ENCODE peak calls at places on chromosomes 12 and 14, in six cellular contexts. M is GM12891; U is colonic mucosa; G is CD8-positive, alpha-beta memory T cell; J is mammary epithelial cell; K is stimulated activated CD4-positive, alpha-beta T cell treated with anti-CD3 and anti-CD28 coated beads, Interleukin-2, amount 100 ng/mL, for 24 hours. T is an unnamed sample.

GRCh38 chr12:117111386-117112267 is 12.4 kb upstream of the TESC start:
- DNase-seq in U (no peak), G (no peak), M (no peak), J (no peak), K (no peak), T (no peak)

GRCh38 chr12:75951399-75952228 is 80.0 kb downstream of the PHLDA1 start:
- DNase-seq in M (no peak), U (no peak), G (no peak), K (no peak), J (no peak), T (no peak)

GRCh38 chr14:73245401-73246325 is 8.4 kb downstream of the PAPLN start:
- DNase-seq in M (peak), G (peak), J (peak), K (peak), U (peak), T (no peak)

GRCh38 chr14:56412453-56413434 is 166.9 kb upstream of the TMEM260 start:
- DNase-seq in M (no peak), K (no peak), U (no peak), J (no peak), G (no peak), T (no peak)

GRCh38 chr14:60656755-60657608 is 7.7 kb upstream of the SIX1 start:
- DNase-seq in M (peak), J (peak), G (no peak), U (peak), K (no peak), T (no peak)

GRCh38 chr12:31558521-31558920 is 32.4 kb downstream of the DENND5B start:
- DNase-seq in J (peak), G (no peak), K (no peak), U (no peak), M (no peak), T (no peak)

GRCh38 chr14:29896354-29896768 is 31.3 kb downstream of the PRKD1 start:
- DNase-seq in J (no peak), M (no peak), G (no peak), K (no peak), U (no peak), T (no peak)

GRCh38 chr12:72077111-72077820 is 138.6 kb downstream of the TPH2 start:
- DNase-seq in M (no peak), K (no peak), G (no peak), U (no peak), J (peak), T (no peak)

GRCh38 chr12:84842406-84843013 is 70.1 kb downstream of the SLC6A15 start:
- DNase-seq in G (no peak), K (no peak), M (no peak), U (no peak), J (peak), T (no peak)

GRCh38 chr12:18935371-18935965 is 194.1 kb upstream of the PLEKHA5 start:
- DNase-seq in K (no peak), G (no peak), U (no peak), J (no peak), M (no peak), T (no peak)

GRCh38 chr12:63208956-63209355 is 58.0 kb upstream of the AVPR1A start:
- DNase-seq in K (no peak), M (no peak), G (no peak), J (no peak), U (no peak), T (no peak)

GRCh38 chr12:57268264-57268663 is 17.3 kb upstream of the STAC3 start:
- DNase-seq in G (no peak), K (no peak), J (peak), U (no peak), M (no peak), T (no peak)

GRCh38 chr14:35189422-35189821 is 67.1 kb downstream of the PRORP start:
- DNase-seq in U (no peak), G (no peak), J (no peak), M (no peak), K (no peak), T (no peak)

GRCh38 chr12:122641976-122642375 is 61.2 kb downstream of the HCAR2 start:
- DNase-seq in K (no peak), U (no peak), J (peak), G (no peak), M (no peak), T (no peak)

GRCh38 chr14:52266179-52266578 is 1.3 kb upstream of the PTGDR start:
- DNase-seq in K (no peak), U (no peak), M (no peak), G (no peak), J (peak), T (no peak)